ENCODE peak calls at places on chromosomes 3 and 15, in nine cellular contexts. One of them, this sample, is unnamed.

GRCh38 chr3:189841474-189842205 is 210.5 kb downstream of the TP63 start:
- DNase-seq in BE2C: no peak
- DNase-seq in mucosa of descending colon: no peak
- DNase-seq in nephron progenitor cell: no peak
- DNase-seq in choroid plexus epithelial cell: peak
- DNase-seq in HFFc6: peak
- DNase-seq in gastrocnemius medialis: no peak
- DNase-seq in heart left ventricle: no peak
- DNase-seq in Calu3: peak
- DNase-seq in this sample: no peak

GRCh38 chr3:69890094-69890493 is 109.4 kb upstream of the SAMMSON start:
- DNase-seq in BE2C: no peak
- DNase-seq in choroid plexus epithelial cell: peak
- DNase-seq in Calu3: no peak
- DNase-seq in HFFc6: peak
- DNase-seq in gastrocnemius medialis: no peak
- DNase-seq in heart left ventricle: no peak
- DNase-seq in mucosa of descending colon: no peak
- DNase-seq in nephron progenitor cell: no peak
- DNase-seq in this sample: no peak

GRCh38 chr15:57573151-57573550 is 18.6 kb upstream of the MYZAP start:
- DNase-seq in nephron progenitor cell: no peak
- DNase-seq in HFFc6: no peak
- DNase-seq in heart left ventricle: no peak
- DNase-seq in BE2C: peak
- DNase-seq in Calu3: no peak
- DNase-seq in gastrocnemius medialis: no peak
- DNase-seq in mucosa of descending colon: no peak
- DNase-seq in choroid plexus epithelial cell: no peak
- DNase-seq in this sample: no peak

GRCh38 chr3:128572013-128572412 is 78.6 kb downstream of the RPN1 start:
- DNase-seq in choroid plexus epithelial cell: no peak
- DNase-seq in nephron progenitor cell: no peak
- DNase-seq in heart left ventricle: no peak
- DNase-seq in HFFc6: no peak
- DNase-seq in BE2C: no peak
- DNase-seq in Calu3: no peak
- DNase-seq in mucosa of descending colon: no peak
- DNase-seq in gastrocnemius medialis: no peak
- DNase-seq in this sample: no peak

GRCh38 chr3:30970183-30970582 is 75.7 kb upstream of the GADL1 start:
- DNase-seq in BE2C: no peak
- DNase-seq in mucosa of descending colon: peak
- DNase-seq in choroid plexus epithelial cell: peak
- DNase-seq in heart left ventricle: no peak
- DNase-seq in nephron progenitor cell: no peak
- DNase-seq in Calu3: peak
- DNase-seq in gastrocnemius medialis: no peak
- DNase-seq in HFFc6: peak
- DNase-seq in this sample: no peak

GRCh38 chr3:194556086-194557056 is 69.6 kb upstream of the ATP13A3 start:
- DNase-seq in HFFc6: no peak
- DNase-seq in gastrocnemius medialis: no peak
- DNase-seq in nephron progenitor cell: no peak
- DNase-seq in mucosa of descending colon: peak
- DNase-seq in Calu3: no peak
- DNase-seq in choroid plexus epithelial cell: peak
- DNase-seq in heart left ventricle: no peak
- DNase-seq in BE2C: no peak
- DNase-seq in this sample: no peak

GRCh38 chr3:169847896-169848295 is 21.8 kb downstream of the LRRC31 start:
- DNase-seq in heart left ventricle: no peak
- DNase-seq in mucosa of descending colon: peak
- DNase-seq in gastrocnemius medialis: no peak
- DNase-seq in Calu3: no peak
- DNase-seq in BE2C: no peak
- DNase-seq in nephron progenitor cell: no peak
- DNase-seq in HFFc6: no peak
- DNase-seq in choroid plexus epithelial cell: no peak
- DNase-seq in this sample: no peak

GRCh38 chr3:119733812-119734211 is 31.0 kb downstream of the CFAP91 start:
- DNase-seq in Calu3: no peak
- DNase-seq in choroid plexus epithelial cell: no peak
- DNase-seq in heart left ventricle: no peak
- DNase-seq in HFFc6: no peak
- DNase-seq in BE2C: no peak
- DNase-seq in gastrocnemius medialis: no peak
- DNase-seq in mucosa of descending colon: no peak
- DNase-seq in nephron progenitor cell: no peak
- DNase-seq in this sample: no peak

GRCh38 chr15:82159922-82160321 is 102.6 kb downstream of the EFL1 start:
- DNase-seq in BE2C: no peak
- DNase-seq in heart left ventricle: no peak
- DNase-seq in Calu3: no peak
- DNase-seq in choroid plexus epithelial cell: peak
- DNase-seq in HFFc6: peak
- DNase-seq in gastrocnemius medialis: no peak
- DNase-seq in nephron progenitor cell: no peak
- DNase-seq in mucosa of descending colon: no peak
- DNase-seq in this sample: no peak

GRCh38 chr3:44648564-44649229 is at the start of gene ZNF35:
- DNase-seq in nephron progenitor cell: peak
- DNase-seq in HFFc6: peak
- DNase-seq in BE2C: peak
- DNase-seq in Calu3: peak
- DNase-seq in heart left ventricle: peak
- DNase-seq in mucosa of descending colon: peak
- DNase-seq in gastrocnemius medialis: peak
- DNase-seq in choroid plexus epithelial cell: peak
- DNase-seq in this sample: peak

GRCh38 chr15:23628612-23629233 is 18.9 kb downstream of the MAGEL2 start:
- DNase-seq in nephron progenitor cell: no peak
- DNase-seq in BE2C: no peak
- DNase-seq in gastrocnemius medialis: no peak
- DNase-seq in Calu3: no peak
- DNase-seq in heart left ventricle: no peak
- DNase-seq in choroid plexus epithelial cell: no peak
- DNase-seq in HFFc6: no peak
- DNase-seq in mucosa of descending colon: no peak
- DNase-seq in this sample: no peak

GRCh38 chr3:139318826-139319225 is 25.0 kb upstream of the MRPS22 start:
- DNase-seq in HFFc6: no peak
- DNase-seq in heart left ventricle: no peak
- DNase-seq in nephron progenitor cell: no peak
- DNase-seq in Calu3: no peak
- DNase-seq in BE2C: no peak
- DNase-seq in mucosa of descending colon: no peak
- DNase-seq in gastrocnemius medialis: no peak
- DNase-seq in choroid plexus epithelial cell: no peak
- DNase-seq in this sample: no peak

GRCh38 chr3:139318431-139318816 is 25.4 kb upstream of the MRPS22 start:
- DNase-seq in HFFc6: no peak
- DNase-seq in choroid plexus epithelial cell: peak
- DNase-seq in nephron progenitor cell: no peak
- DNase-seq in BE2C: peak
- DNase-seq in Calu3: no peak
- DNase-seq in mucosa of descending colon: no peak
- DNase-seq in heart left ventricle: no peak
- DNase-seq in gastrocnemius medialis: no peak
- DNase-seq in this sample: no peak

GRCh38 chr3:139320551-139321309 is 23.1 kb upstream of the MRPS22 start:
- DNase-seq in mucosa of descending colon: no peak
- DNase-seq in BE2C: no peak
- DNase-seq in nephron progenitor cell: no peak
- DNase-seq in Calu3: no peak
- DNase-seq in HFFc6: no peak
- DNase-seq in heart left ventricle: no peak
- DNase-seq in choroid plexus epithelial cell: no peak
- DNase-seq in gastrocnemius medialis: no peak
- DNase-seq in this sample: no peak

GRCh38 chr3:139317660-139318430 is 26.0 kb upstream of the MRPS22 start:
- DNase-seq in Calu3: peak
- DNase-seq in choroid plexus epithelial cell: no peak
- DNase-seq in HFFc6: no peak
- DNase-seq in BE2C: no peak
- DNase-seq in heart left ventricle: no peak
- DNase-seq in gastrocnemius medialis: no peak
- DNase-seq in mucosa of descending colon: no peak
- DNase-seq in nephron progenitor cell: no peak
- DNase-seq in this sample: no peak

DNA sequence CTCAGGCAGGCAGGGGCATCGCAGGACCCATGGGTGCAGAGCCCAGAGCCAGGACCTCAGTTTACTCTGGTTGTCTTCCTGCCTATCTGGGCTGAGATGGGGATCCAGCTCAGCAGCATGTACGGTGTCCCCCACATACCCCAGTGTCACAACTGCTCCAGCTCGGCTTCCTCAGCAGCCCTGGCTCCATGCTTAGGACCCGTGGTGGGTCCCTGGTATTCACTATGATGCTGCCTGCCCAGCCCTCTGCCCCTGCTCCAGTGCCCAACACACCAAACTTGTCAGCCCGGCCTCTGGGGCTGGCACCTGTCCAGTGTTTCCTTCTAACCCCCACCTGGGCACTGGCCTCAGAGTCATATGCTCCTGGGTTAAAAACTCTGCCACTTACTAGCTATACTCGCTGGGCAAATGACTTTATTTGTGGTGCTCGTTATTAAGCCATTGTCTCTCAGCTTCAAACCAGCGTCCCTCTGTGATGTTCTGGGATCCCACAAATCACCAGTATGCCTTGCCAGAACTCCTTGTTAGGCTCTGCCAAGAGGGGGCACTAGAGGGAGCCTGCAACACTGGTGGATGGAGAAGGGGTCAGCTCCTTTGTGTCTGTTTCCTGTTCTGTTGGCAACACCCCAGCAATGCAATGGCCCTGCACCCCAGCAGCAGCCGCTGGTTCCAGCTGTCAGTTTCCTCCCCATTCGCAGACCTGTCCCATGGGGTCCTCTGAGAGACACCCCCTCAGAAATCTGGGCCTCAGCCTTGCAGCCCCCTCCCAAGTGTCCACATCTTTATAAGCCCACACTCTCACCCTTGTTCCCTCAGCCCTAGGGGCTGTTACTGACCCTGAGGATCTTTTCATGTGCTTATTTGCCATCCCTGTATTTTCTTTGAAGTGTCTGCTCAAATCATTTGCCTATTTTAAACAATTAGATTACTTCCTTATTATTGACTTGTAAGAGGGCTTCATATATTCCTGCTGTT is 24.1 kb upstream of the MRPS22 start:
- DNase-seq in Calu3: peak
- DNase-seq in HFFc6: no peak
- DNase-seq in choroid plexus epithelial cell: peak
- DNase-seq in BE2C: peak
- DNase-seq in gastrocnemius medialis: no peak
- DNase-seq in mucosa of descending colon: peak
- DNase-seq in heart left ventricle: no peak
- DNase-seq in nephron progenitor cell: peak
- DNase-seq in this sample: no peak
- TF ChIP-seq CTCF in Calu3: no peak
- TF ChIP-seq CTCF in HFFc6: peak
- TF ChIP-seq CTCF in choroid plexus epithelial cell: peak
- TF ChIP-seq CTCF in BE2C: peak
- TF ChIP-seq CTCF in gastrocnemius medialis: no peak
- TF ChIP-seq CTCF in mucosa of descending colon: no peak
- TF ChIP-seq CTCF in heart left ventricle: no peak
- TF ChIP-seq CTCF in nephron progenitor cell: peak
- TF ChIP-seq CTCF in this sample: no peak

DNA sequence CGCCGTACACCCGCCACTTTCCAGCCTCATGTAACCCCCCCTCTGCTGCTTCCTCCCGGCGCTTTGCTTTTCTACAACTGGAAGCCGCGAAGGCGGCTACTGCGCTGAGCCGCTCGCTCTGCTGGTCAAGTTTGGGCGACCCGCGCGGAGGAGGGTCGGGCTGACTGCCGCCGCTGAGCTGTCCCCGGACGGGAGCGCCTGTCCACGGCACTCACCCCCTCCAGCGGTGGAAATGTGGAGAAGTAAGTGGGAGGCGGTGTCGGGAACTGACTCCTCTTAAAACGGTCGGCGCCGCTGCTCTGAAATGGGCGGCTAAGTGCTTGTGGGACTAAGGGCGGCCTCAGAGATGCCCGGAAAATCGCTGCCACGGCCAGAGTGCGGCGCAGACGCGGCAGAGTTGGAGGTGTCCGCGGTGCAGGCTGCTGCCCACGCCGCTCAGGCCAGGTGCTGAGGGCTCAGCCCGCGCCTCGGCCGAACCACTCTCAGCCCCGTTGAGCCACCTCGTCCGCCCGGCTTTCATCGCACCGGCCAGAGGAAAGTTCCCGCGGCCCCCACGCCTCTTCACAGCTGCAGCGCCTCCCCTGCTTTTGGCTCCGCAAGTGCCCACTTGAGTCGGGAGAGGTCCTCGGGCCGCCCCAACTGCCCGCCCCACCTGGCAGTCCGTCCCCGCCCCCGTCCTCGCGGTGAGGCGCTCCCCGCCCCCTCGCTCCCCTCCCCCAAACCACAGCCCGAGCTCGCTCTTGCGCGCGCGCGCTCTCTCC is 394 bp upstream of the EPHA6 start:
- DNase-seq in choroid plexus epithelial cell: peak
- DNase-seq in BE2C: peak
- DNase-seq in nephron progenitor cell: peak
- DNase-seq in gastrocnemius medialis: peak
- DNase-seq in HFFc6: peak
- DNase-seq in mucosa of descending colon: peak
- DNase-seq in heart left ventricle: peak
- DNase-seq in Calu3: peak
- DNase-seq in this sample: peak
- TF ChIP-seq CTCF in choroid plexus epithelial cell: peak
- TF ChIP-seq CTCF in BE2C: no peak
- TF ChIP-seq CTCF in nephron progenitor cell: no peak
- TF ChIP-seq CTCF in gastrocnemius medialis: no peak
- TF ChIP-seq CTCF in HFFc6: no peak
- TF ChIP-seq CTCF in mucosa of descending colon: no peak
- TF ChIP-seq CTCF in heart left ventricle: no peak
- TF ChIP-seq CTCF in Calu3: no peak
- TF ChIP-seq CTCF in this sample: no peak

GRCh38 chr15:69031013-69032001 is 16.8 kb downstream of the NOX5 start:
- DNase-seq in nephron progenitor cell: peak
- DNase-seq in Calu3: peak
- DNase-seq in choroid plexus epithelial cell: peak
- DNase-seq in heart left ventricle: peak
- DNase-seq in mucosa of descending colon: peak
- DNase-seq in BE2C: peak
- DNase-seq in HFFc6: no peak
- DNase-seq in gastrocnemius medialis: no peak
- DNase-seq in this sample: peak
- TF ChIP-seq CTCF in nephron progenitor cell: peak
- TF ChIP-seq CTCF in Calu3: peak
- TF ChIP-seq CTCF in choroid plexus epithelial cell: peak
- TF ChIP-seq CTCF in heart left ventricle: peak
- TF ChIP-seq CTCF in mucosa of descending colon: peak
- TF ChIP-seq CTCF in BE2C: peak
- TF ChIP-seq CTCF in HFFc6: peak
- TF ChIP-seq CTCF in gastrocnemius medialis: peak
- TF ChIP-seq CTCF in this sample: peak

DNA sequence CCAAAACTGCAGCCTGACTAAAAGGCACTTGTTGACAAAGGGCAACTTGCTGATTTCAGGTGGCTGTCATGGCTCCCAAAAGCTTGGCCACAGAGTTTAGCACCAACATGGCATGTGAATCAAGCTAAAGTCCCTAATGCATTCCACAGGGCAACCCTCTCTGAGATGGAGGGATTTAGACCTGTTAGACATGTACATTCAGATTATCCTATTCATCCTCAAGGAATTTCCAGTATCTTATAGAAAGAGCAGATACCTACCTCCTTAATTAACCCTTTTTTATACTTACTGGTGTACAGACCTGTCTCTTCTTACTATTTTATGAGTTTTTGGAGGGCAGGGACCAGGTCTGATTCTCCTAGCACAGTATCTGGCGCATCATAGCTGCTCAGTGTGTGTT is 31.3 kb downstream of the ACP3 start:
- DNase-seq in BE2C: no peak
- DNase-seq in choroid plexus epithelial cell: no peak
- DNase-seq in gastrocnemius medialis: no peak
- DNase-seq in nephron progenitor cell: no peak
- DNase-seq in heart left ventricle: no peak
- DNase-seq in HFFc6: no peak
- DNase-seq in Calu3: no peak
- DNase-seq in mucosa of descending colon: no peak
- DNase-seq in this sample: no peak
- TF ChIP-seq CTCF in BE2C: no peak
- TF ChIP-seq CTCF in choroid plexus epithelial cell: no peak
- TF ChIP-seq CTCF in gastrocnemius medialis: no peak
- TF ChIP-seq CTCF in nephron progenitor cell: no peak
- TF ChIP-seq CTCF in heart left ventricle: no peak
- TF ChIP-seq CTCF in HFFc6: no peak
- TF ChIP-seq CTCF in Calu3: no peak
- TF ChIP-seq CTCF in mucosa of descending colon: no peak
- TF ChIP-seq CTCF in this sample: no peak

This sample was measured in GM13976.